ENCODE peak calls at places on chromosomes 11 and 22, in five cellular contexts. D is tibial artery, M is H9, Z is heart left ventricle, Y is colonic mucosa. S is an unnamed sample. For H3K4me1, the result is how much of the 10 kb centered on the place peaks cover.

GRCh38 chr22:48837341-48837935 is 990.2 kb downstream of the BRD1 start:
- DNase-seq in D (no peak), M (no peak), Z (no peak), Y (no peak), S (no peak)

GRCh38 chr11:134497586-134497985 is 85.5 kb upstream of the B3GAT1 start:
- DNase-seq in D (peak), M (no peak), Z (no peak), Y (peak), S (no peak)

GRCh38 chr11:83449338-83449913 is 163.3 kb upstream of the CCDC90B start:
- DNase-seq in D (no peak), M (no peak), Z (no peak), Y (no peak), S (no peak)

GRCh38 chr11:132028380-132029240 is 658.2 kb downstream of the NTM start:
- DNase-seq in D (no peak), M (peak), Z (no peak), Y (peak), S (peak)

GRCh38 chr11:70751142-70751734 is 352.9 kb downstream of the CTTN start:
- DNase-seq in D (no peak), M (no peak), Z (no peak), Y (no peak), S (no peak)

GRCh38 chr11:119896387-119897045 is 167.5 kb upstream of the NECTIN1 start:
- DNase-seq in D (no peak), M (no peak), Z (no peak), Y (no peak), S (no peak)

GRCh38 chr11:69010964-69011623 is 2.0 kb downstream of the MRGPRF start:
- DNase-seq in D (peak), M (peak), Z (peak), Y (peak), S (no peak)

GRCh38 chr11:130636672-130637463 is 188.4 kb downstream of the ADAMTS15 start:
- DNase-seq in D (no peak), M (no peak), Z (no peak), Y (no peak), S (no peak)

GRCh38 chr22:50305393-50305657 is 2.1 kb downstream of the PLXNB2 start:
- DNase-seq in D (no peak), M (no peak), Z (no peak), Y (no peak), S (no peak)

GRCh38 chr22:44729391-44730012 is 22.9 kb upstream of the ARHGAP8 start:
- DNase-seq in D (no peak), M (no peak), Z (peak), Y (no peak), S (no peak)

GRCh38 chr11:65615950-65616574 is 486 bp downstream of the PCNX3 start:
- DNase-seq in D (peak), M (no peak), Z (no peak), Y (peak), S (no peak)

GRCh38 chr22:49737101-49737551 is 90.5 kb downstream of the BRD1 start:
- DNase-seq in D (no peak), M (no peak), Z (no peak), Y (no peak), S (no peak)

GRCh38 chr11:19395050-19395449 is 154.3 kb upstream of the E2F8 start:
- DNase-seq in D (no peak), M (peak), Z (no peak), Y (no peak), S (no peak)

GRCh38 chr22:44405661-44406060 is 92.4 kb downstream of the RTL6 start:
- DNase-seq in D (no peak), M (no peak), Z (peak), Y (no peak), S (no peak)

GRCh38 chr22:45960477-45961386 is 16.2 kb downstream of the WNT7B start:
- DNase-seq in D (no peak), M (no peak), Z (no peak), Y (no peak), S (no peak)

GRCh38 chr11:70220920-70221319 is 17.8 kb downstream of the FADD start:
- DNase-seq in D (no peak), M (no peak), Z (no peak), Y (no peak), S (no peak)

GRCh38 chr22:45334068-45334467 is 24.3 kb downstream of the FAM118A start:
- DNase-seq in D (no peak), M (no peak), Z (no peak), Y (no peak), S (peak)

GRCh38 chr22:38196791-38197429 is 4.9 kb upstream of the MAFF start:
- DNase-seq in D (no peak), M (peak), Z (no peak), Y (peak), S (no peak)

GRCh38 chr11:30314625-30315024 is 8.3 kb upstream of the ARL14EP start:
- DNase-seq in D (no peak), M (no peak), Z (no peak), Y (no peak), S (no peak)

GRCh38 chr11:93143186-93143585 is 54.6 kb downstream of the SLC36A4 start:
- DNase-seq in D (no peak), M (no peak), Z (no peak), Y (no peak), S (no peak)

GRCh38 chr11:69909561-69910518 is 90.6 kb upstream of the FGF3 start:
- DNase-seq in D (no peak), M (no peak), Z (peak), Y (no peak), S (no peak)

GRCh38 chr11:68412593-68413475 is 47.7 kb upstream of the PPP6R3 start:
- DNase-seq in D (no peak), M (no peak), Z (no peak), Y (no peak), S (no peak)

GRCh38 chr22:36201630-36202312 is at the start of gene APOL4:
- DNase-seq in D (peak), M (no peak), Z (peak), Y (peak), S (no peak)

GRCh38 chr22:45053571-45053970 is 43.8 kb upstream of the PHF21B start:
- DNase-seq in D (no peak), M (no peak), Z (peak), Y (no peak), S (no peak)

GRCh38 chr11:103985041-103985440 is 51.4 kb upstream of the DDI1 start:
- DNase-seq in D (no peak), M (no peak), Z (no peak), Y (no peak), S (no peak)

DNA sequence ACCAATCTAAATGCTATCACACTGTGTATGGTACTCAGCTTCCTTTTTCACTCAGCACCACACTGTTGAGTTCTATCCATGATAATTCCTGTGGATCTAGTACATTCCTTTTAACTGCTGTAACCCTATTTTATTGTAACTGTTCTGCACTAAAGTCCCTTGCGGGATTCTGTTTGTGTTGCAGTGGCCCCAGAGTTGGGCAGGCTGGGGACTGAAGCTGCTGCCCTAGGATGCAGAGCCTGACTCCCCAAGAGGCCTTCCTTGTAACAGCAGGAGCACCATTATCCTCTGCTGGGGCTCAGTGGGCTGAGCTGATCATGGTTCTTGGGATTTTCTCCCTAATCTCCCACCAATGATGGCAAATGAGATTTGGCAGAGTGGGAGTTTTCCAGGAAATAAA is 77.7 kb downstream of the CABIN1 start:
- DNase-seq in D (no peak), M (no peak), Z (no peak), Y (no peak), S (no peak)
- TF ChIP-seq CTCF in D (no peak), M (peak), Z (no peak), Y (no peak), S (no peak)

DNA sequence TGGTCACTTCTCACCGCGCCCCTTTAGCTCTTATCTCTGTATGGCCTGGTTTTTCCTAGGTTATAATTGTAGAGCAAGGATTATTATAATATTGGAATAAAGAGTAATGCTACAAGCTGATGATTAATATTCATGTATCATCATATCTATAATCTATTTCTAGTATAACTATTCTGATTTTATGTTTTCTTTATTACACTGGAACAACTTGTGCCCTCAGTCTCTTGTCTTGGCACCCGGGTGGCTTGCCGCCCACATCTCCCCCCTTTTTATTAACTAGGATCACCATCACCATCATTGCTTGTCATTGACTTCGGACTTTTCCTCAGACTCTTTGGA is 11.0 kb downstream of the OR52K1 start:
- DNase-seq in D (no peak), M (no peak), Z (no peak), Y (no peak), S (no peak)
- H3K4me1 ChIP-seq in D (under half), M (under half), Z (under half), Y (under half), S (under half)

GRCh38 chr22:20465759-20466077 is 28.1 kb upstream of the SCARF2 start:
- DNase-seq in D (no peak), M (no peak), Z (no peak), Y (no peak), S (no peak)

GRCh38 chr22:20466659-20467379 is 28.8 kb downstream of the KLHL22 start:
- DNase-seq in D (no peak), M (no peak), Z (no peak), Y (no peak), S (no peak)

GRCh38 chr22:20464912-20465758 is 27.5 kb upstream of the SCARF2 start:
- DNase-seq in D (no peak), M (no peak), Z (no peak), Y (no peak), S (no peak)

GRCh38 chr22:20463324-20464095 is 25.9 kb upstream of the SCARF2 start:
- DNase-seq in D (no peak), M (no peak), Z (no peak), Y (no peak), S (no peak)

GRCh38 chr22:20464096-20464614 is 26.5 kb upstream of the SCARF2 start:
- DNase-seq in D (no peak), M (no peak), Z (no peak), Y (no peak), S (no peak)
- H3K27ac ChIP-seq in D (no peak), M (no peak), Z (peak), Y (peak), S (no peak)

GRCh38 chr11:10770626-10771254 is 19.7 kb downstream of the CTR9 start:
- DNase-seq in D (no peak), M (no peak), Z (no peak), Y (peak), S (no peak)
- TF ChIP-seq CTCF in D (peak), M (peak), Z (peak), Y (peak), S (peak)